ENCODE peak calls at places on chromosomes 16 and 17, in eight cellular contexts. One of them, this sample, is unnamed.

GRCh38 chr16:66923247-66923851 is 2.0 kb downstream of the RRAD start:
- DNase-seq in stimulated activated CD4-positive, alpha-beta T cell treated with anti-CD3 and anti-CD28 coated beads, Interleukin-1b, Interleukin-23, amount 100 ng/mL, for 1 hour: no peak
- DNase-seq in ELR: no peak
- DNase-seq in sigmoid colon: peak
- DNase-seq in stimulated activated CD8-positive, alpha-beta memory T cell treated with anti-CD3 and anti-CD28 coated beads, Interleukin-4, amount 100 ng/mL, for 24 hours: no peak
- DNase-seq in stomach: no peak
- DNase-seq in neural progenitor cell: no peak
- DNase-seq in effector memory CD4-positive, alpha-beta T cell: no peak
- DNase-seq in this sample: no peak

GRCh38 chr16:13148836-13149235 is 247.4 kb downstream of the SHISA9 start:
- DNase-seq in stimulated activated CD4-positive, alpha-beta T cell treated with anti-CD3 and anti-CD28 coated beads, Interleukin-1b, Interleukin-23, amount 100 ng/mL, for 1 hour: no peak
- DNase-seq in ELR: no peak
- DNase-seq in sigmoid colon: no peak
- DNase-seq in stimulated activated CD8-positive, alpha-beta memory T cell treated with anti-CD3 and anti-CD28 coated beads, Interleukin-4, amount 100 ng/mL, for 24 hours: no peak
- DNase-seq in stomach: no peak
- DNase-seq in neural progenitor cell: no peak
- DNase-seq in effector memory CD4-positive, alpha-beta T cell: no peak
- DNase-seq in this sample: no peak

GRCh38 chr17:73820686-73821448 is 176.6 kb upstream of the SDK2 start:
- DNase-seq in stimulated activated CD4-positive, alpha-beta T cell treated with anti-CD3 and anti-CD28 coated beads, Interleukin-1b, Interleukin-23, amount 100 ng/mL, for 1 hour: no peak
- DNase-seq in ELR: no peak
- DNase-seq in sigmoid colon: peak
- DNase-seq in stimulated activated CD8-positive, alpha-beta memory T cell treated with anti-CD3 and anti-CD28 coated beads, Interleukin-4, amount 100 ng/mL, for 24 hours: no peak
- DNase-seq in stomach: peak
- DNase-seq in neural progenitor cell: peak
- DNase-seq in effector memory CD4-positive, alpha-beta T cell: no peak
- DNase-seq in this sample: peak

GRCh38 chr16:89135166-89135565 is 36.4 kb upstream of the CDH15 start:
- DNase-seq in stimulated activated CD4-positive, alpha-beta T cell treated with anti-CD3 and anti-CD28 coated beads, Interleukin-1b, Interleukin-23, amount 100 ng/mL, for 1 hour: no peak
- DNase-seq in ELR: no peak
- DNase-seq in sigmoid colon: no peak
- DNase-seq in stimulated activated CD8-positive, alpha-beta memory T cell treated with anti-CD3 and anti-CD28 coated beads, Interleukin-4, amount 100 ng/mL, for 24 hours: no peak
- DNase-seq in stomach: no peak
- DNase-seq in neural progenitor cell: no peak
- DNase-seq in effector memory CD4-positive, alpha-beta T cell: no peak
- DNase-seq in this sample: no peak

GRCh38 chr17:17351901-17352781 is 49.0 kb downstream of the NT5M start:
- DNase-seq in stimulated activated CD4-positive, alpha-beta T cell treated with anti-CD3 and anti-CD28 coated beads, Interleukin-1b, Interleukin-23, amount 100 ng/mL, for 1 hour: no peak
- DNase-seq in ELR: peak
- DNase-seq in sigmoid colon: no peak
- DNase-seq in stimulated activated CD8-positive, alpha-beta memory T cell treated with anti-CD3 and anti-CD28 coated beads, Interleukin-4, amount 100 ng/mL, for 24 hours: no peak
- DNase-seq in stomach: peak
- DNase-seq in neural progenitor cell: no peak
- DNase-seq in effector memory CD4-positive, alpha-beta T cell: no peak
- DNase-seq in this sample: peak

GRCh38 chr17:17890773-17891759 is 54.3 kb upstream of the SREBF1 start:
- DNase-seq in stimulated activated CD4-positive, alpha-beta T cell treated with anti-CD3 and anti-CD28 coated beads, Interleukin-1b, Interleukin-23, amount 100 ng/mL, for 1 hour: peak
- DNase-seq in ELR: peak
- DNase-seq in sigmoid colon: no peak
- DNase-seq in stimulated activated CD8-positive, alpha-beta memory T cell treated with anti-CD3 and anti-CD28 coated beads, Interleukin-4, amount 100 ng/mL, for 24 hours: peak
- DNase-seq in stomach: peak
- DNase-seq in neural progenitor cell: peak
- DNase-seq in effector memory CD4-positive, alpha-beta T cell: no peak
- DNase-seq in this sample: no peak

GRCh38 chr16:58426095-58426494 is 33.8 kb downstream of the GINS3 start:
- DNase-seq in stimulated activated CD4-positive, alpha-beta T cell treated with anti-CD3 and anti-CD28 coated beads, Interleukin-1b, Interleukin-23, amount 100 ng/mL, for 1 hour: no peak
- DNase-seq in ELR: no peak
- DNase-seq in sigmoid colon: no peak
- DNase-seq in stimulated activated CD8-positive, alpha-beta memory T cell treated with anti-CD3 and anti-CD28 coated beads, Interleukin-4, amount 100 ng/mL, for 24 hours: peak
- DNase-seq in stomach: no peak
- DNase-seq in neural progenitor cell: no peak
- DNase-seq in effector memory CD4-positive, alpha-beta T cell: no peak
- DNase-seq in this sample: peak

GRCh38 chr16:47143329-47143676 is 442 bp downstream of the NETO2 start:
- DNase-seq in stimulated activated CD4-positive, alpha-beta T cell treated with anti-CD3 and anti-CD28 coated beads, Interleukin-1b, Interleukin-23, amount 100 ng/mL, for 1 hour: peak
- DNase-seq in ELR: peak
- DNase-seq in sigmoid colon: no peak
- DNase-seq in stimulated activated CD8-positive, alpha-beta memory T cell treated with anti-CD3 and anti-CD28 coated beads, Interleukin-4, amount 100 ng/mL, for 24 hours: peak
- DNase-seq in stomach: peak
- DNase-seq in neural progenitor cell: peak
- DNase-seq in effector memory CD4-positive, alpha-beta T cell: peak
- DNase-seq in this sample: no peak

GRCh38 chr16:4618645-4619418 is 4.1 kb upstream of the UBALD1 start:
- DNase-seq in stimulated activated CD4-positive, alpha-beta T cell treated with anti-CD3 and anti-CD28 coated beads, Interleukin-1b, Interleukin-23, amount 100 ng/mL, for 1 hour: no peak
- DNase-seq in ELR: no peak
- DNase-seq in sigmoid colon: no peak
- DNase-seq in stimulated activated CD8-positive, alpha-beta memory T cell treated with anti-CD3 and anti-CD28 coated beads, Interleukin-4, amount 100 ng/mL, for 24 hours: no peak
- DNase-seq in stomach: no peak
- DNase-seq in neural progenitor cell: no peak
- DNase-seq in effector memory CD4-positive, alpha-beta T cell: no peak
- DNase-seq in this sample: no peak